ENCODE peak calls at places on chromosome 5, in ten cellular contexts. Q is mesendoderm; I is heart left ventricle; B is lower lobe of right lung; M is GM23248; N is neural progenitor cell; T is endothelial cell of umbilical vein; G is fibroblast of lung; C is lung; E is CD4-positive, alpha-beta memory T cell. U is an unnamed sample.

GRCh38 chr5:135318037-135318436 is 81.0 kb downstream of the MACROH2A1 start:
- DNase-seq in Q (no peak), I (no peak), B (no peak), M (no peak), N (no peak), T (no peak), G (no peak), C (no peak), E (no peak), U (no peak)

GRCh38 chr5:136279314-136279713 is 86.0 kb downstream of the TRPC7 start:
- DNase-seq in Q (no peak), I (no peak), B (no peak), M (peak; percentile 34), N (no peak), T (no peak), G (no peak), C (no peak), E (no peak), U (no peak)

GRCh38 chr5:88889165-88890069 is 6.4 kb upstream of the MEF2C start:
- DNase-seq in Q (peak; percentile 46), I (peak; percentile 84), B (peak; percentile 77), M (peak; percentile 53), N (peak; percentile 66), T (peak; percentile 66), G (peak; percentile 59), C (peak; percentile 61), E (no peak), U (peak; percentile 79)

GRCh38 chr5:96807099-96807654 is 568 bp downstream of the ERAP1 start:
- DNase-seq in Q (peak; percentile 60), I (peak; percentile 91), B (peak; percentile 86), M (peak; percentile 87), N (peak; percentile 69), T (peak; percentile 76), G (peak; percentile 71), C (peak; percentile 80), E (no peak), U (peak; percentile 87)

GRCh38 chr5:10308844-10309243 is 1.1 kb upstream of the CMBL start:
- DNase-seq in Q (peak; percentile 11), I (no peak), B (no peak), M (no peak), N (no peak), T (no peak), G (no peak), C (no peak), E (no peak), U (no peak)

GRCh38 chr5:594241-594860 is 17.8 kb upstream of the CEP72 start:
- DNase-seq in Q (no peak), I (no peak), B (no peak), M (no peak), N (no peak), T (no peak), G (no peak), C (no peak), E (no peak), U (no peak)

GRCh38 chr5:147855774-147856069 is 22.8 kb upstream of the SCGB3A2 start:
- DNase-seq in Q (no peak), I (no peak), B (no peak), M (peak; percentile 18), N (no peak), T (no peak), G (no peak), C (no peak), E (no peak), U (no peak)

GRCh38 chr5:55485073-55485472 is 49.7 kb downstream of the PLPP1 start:
- DNase-seq in Q (peak; percentile 51), I (no peak), B (no peak), M (no peak), N (no peak), T (no peak), G (no peak), C (no peak), E (no peak), U (peak; percentile 60)

GRCh38 chr5:153926201-153926600 is 112.5 kb downstream of the FAM114A2 start:
- DNase-seq in Q (no peak), I (no peak), B (no peak), M (peak; percentile 29), N (no peak), T (no peak), G (no peak), C (no peak), E (no peak), U (no peak)

GRCh38 chr5:38208782-38209378 is 49.5 kb upstream of the EGFLAM start:
- DNase-seq in Q (peak; percentile 79), I (no peak), B (no peak), M (peak; percentile 71), N (peak; percentile 68), T (peak; percentile 22), G (peak; percentile 51), C (no peak), E (no peak), U (peak; percentile 77)

GRCh38 chr5:150155258-150156032 is at the start of gene PDGFRB:
- DNase-seq in Q (peak; percentile 84), I (peak; percentile 91), B (peak; percentile 70), M (peak; percentile 88), N (peak; percentile 82), T (peak; percentile 56), G (peak; percentile 94), C (peak; percentile 62), E (no peak), U (peak; percentile 90)

GRCh38 chr5:169121631-169122420 is 179.1 kb downstream of the SLIT3 start:
- DNase-seq in Q (no peak), I (no peak), B (no peak), M (peak; percentile 97), N (no peak), T (no peak), G (no peak), C (no peak), E (no peak), U (no peak)

GRCh38 chr5:36613771-36614656 is 7.6 kb downstream of the SLC1A3 start:
- DNase-seq in Q (peak; percentile 71), I (no peak), B (no peak), M (no peak), N (no peak), T (no peak), G (no peak), C (no peak), E (no peak), U (no peak)

GRCh38 chr5:119470105-119470763 is 17.9 kb downstream of the HSD17B4 start:
- DNase-seq in Q (peak; percentile 62), I (no peak), B (no peak), M (no peak), N (no peak), T (no peak), G (no peak), C (no peak), E (no peak), U (peak; percentile 74)

GRCh38 chr5:31581498-31582099 is 49.5 kb downstream of the C5orf22 start:
- DNase-seq in Q (peak; percentile 31), I (no peak), B (no peak), M (peak; percentile 78), N (peak; percentile 52), T (peak; percentile 32), G (peak; percentile 66), C (no peak), E (no peak), U (no peak)

DNA sequence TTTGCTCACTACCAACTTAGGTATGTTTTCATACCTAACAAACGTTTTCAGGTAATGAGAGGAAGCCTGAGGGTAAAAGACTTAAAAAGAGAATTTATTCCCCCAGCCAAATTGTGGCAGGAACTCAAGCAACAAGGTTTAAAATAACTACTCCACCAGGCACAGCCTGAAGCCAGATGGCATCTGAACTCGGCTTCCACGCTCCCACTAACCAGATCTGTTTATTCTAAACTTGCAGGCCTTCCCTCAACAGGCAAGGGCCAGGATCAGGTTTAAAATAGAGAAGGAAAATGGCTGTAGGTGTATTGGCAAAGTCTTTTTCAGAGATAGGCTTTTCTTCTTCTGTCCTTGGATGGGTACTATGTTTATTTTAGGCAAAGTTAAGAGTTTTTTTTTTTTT is 89.4 kb downstream of the OTULIN start:
- DNase-seq in Q (no peak), I (no peak), B (no peak), M (no peak), N (no peak), T (no peak), G (peak; percentile 12), C (no peak), E (no peak), U (no peak)
- H3K4me1 ChIP-seq in Q (no peaks in the 10 kb centered on the region), I (peaks cover 26% of the 10 kb centered on the region), B (no peaks in the 10 kb centered on the region), M (peaks cover 10% of the 10 kb centered on the region), N (peaks cover 9% of the 10 kb centered on the region), T (peaks cover 16% of the 10 kb centered on the region), G (no peaks in the 10 kb centered on the region), C (no peaks in the 10 kb centered on the region), E (no peaks in the 10 kb centered on the region), U (no peaks in the 10 kb centered on the region)

GRCh38 chr5:143244990-143245389 is 158.5 kb downstream of the NR3C1 start:
- DNase-seq in Q (no peak), I (no peak), B (no peak), M (peak; percentile 30), N (no peak), T (no peak), G (no peak), C (no peak), E (no peak), U (no peak)
- H3K4me3 ChIP-seq in Q (no peak overlapping the region), I (no peak overlapping the region), B (no peak overlapping the region), M (peak overlapping the region; percentile 70), N (no peak overlapping the region), T (no peak overlapping the region), G (no peak overlapping the region), C (no peak overlapping the region), E (no peak overlapping the region), U (peak overlapping the region; percentile 44)

DNA sequence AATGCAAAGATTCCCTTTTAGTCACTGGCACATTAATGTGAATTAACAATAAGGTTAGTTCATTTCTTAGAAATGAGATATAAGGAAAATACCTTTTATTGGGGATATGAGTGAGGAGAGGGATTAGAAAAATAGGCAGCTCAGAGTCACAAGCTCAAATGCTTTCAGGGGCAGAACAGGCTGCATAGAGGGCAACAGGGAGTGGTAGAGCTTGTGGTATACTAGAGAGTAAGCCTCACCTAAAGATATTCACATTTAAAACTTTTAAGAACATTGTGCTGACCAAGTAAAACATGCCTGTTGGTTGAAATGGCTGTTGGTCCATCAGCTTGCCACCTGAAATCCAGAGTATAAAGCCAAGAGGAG is 34.7 kb downstream of the ZNF474 start:
- DNase-seq in Q (no peak), I (no peak), B (no peak), M (no peak), N (no peak), T (no peak), G (no peak), C (no peak), E (no peak), U (no peak)
- H3K27ac ChIP-seq in Q (peak overlapping the region; percentile 36), I (peak overlapping the region; percentile 2), B (peak overlapping the region; percentile 57), M (peak overlapping the region; percentile 93), N (no peak overlapping the region), T (no peak overlapping the region), G (peak overlapping the region; percentile 83), C (no peak overlapping the region), E (no peak overlapping the region), U (no peak overlapping the region)

GRCh38 chr5:142118421-142118686 is 9.8 kb downstream of the NDFIP1 start:
- DNase-seq in Q (no peak), I (no peak), B (no peak), M (no peak), N (no peak), T (no peak), G (no peak), C (no peak), E (no peak), U (no peak)
- H3K4me1 ChIP-seq in Q (no peaks in the 10 kb centered on the region), I (peaks cover 52% of the 10 kb centered on the region), B (peaks cover 55% of the 10 kb centered on the region), M (peaks cover 29% of the 10 kb centered on the region), N (no peaks in the 10 kb centered on the region), T (peaks cover 13% of the 10 kb centered on the region), G (no peaks in the 10 kb centered on the region), C (peaks cover 1% of the 10 kb centered on the region), E (peaks cover 89% of the 10 kb centered on the region), U (no peaks in the 10 kb centered on the region)

U was measured in endodermal cell.